ENCODE peak calls at places on chromosomes 5 and 9, in nine cellular contexts. B is activated CD8-positive, alpha-beta memory T cell treated with anti-CD3 and anti-CD28 coated beads for 24 hours; C is tibial artery; T is Calu3; W is GM23338; R is BJ; E is immature natural killer cell; Q is effector CD4-positive, alpha-beta T cell; M is germinal center. L is an unnamed sample.

GRCh38 chr5:179232091-179232490 is 113.2 kb downstream of the ADAMTS2 start:
- DNase-seq in W (no peak), C (no peak), M (no peak), B (peak), T (no peak), Q (no peak), R (no peak), E (no peak), L (no peak)

GRCh38 chr9:132575005-132575609 is 7.3 kb upstream of the BARHL1 start:
- DNase-seq in M (peak), C (peak), T (peak), Q (peak), W (peak), R (no peak), E (peak), B (no peak), L (no peak)

GRCh38 chr5:169458269-169458668 is 125.3 kb upstream of the SPDL1 start:
- DNase-seq in R (no peak), C (no peak), Q (no peak), B (no peak), W (peak), E (no peak), M (no peak), T (no peak), L (no peak)

GRCh38 chr9:73270967-73271722 is 119.5 kb downstream of the ANXA1 start:
- DNase-seq in E (no peak), C (no peak), B (no peak), W (no peak), M (no peak), Q (no peak), R (peak), T (peak), L (no peak)

GRCh38 chr5:165404917-165405316 is 1899.5 kb downstream of the MAT2B start:
- DNase-seq in T (no peak), C (no peak), Q (no peak), E (no peak), W (no peak), M (no peak), R (no peak), B (no peak), L (no peak)

GRCh38 chr5:172042183-172042582 is 35.7 kb upstream of the FBXW11 start:
- DNase-seq in W (no peak), Q (no peak), M (no peak), E (no peak), C (no peak), B (no peak), T (no peak), R (no peak), L (no peak)

GRCh38 chr9:34633851-34634550 is 3.6 kb downstream of the SIGMAR1 start:
- DNase-seq in B (peak), T (peak), Q (peak), E (peak), W (peak), C (no peak), M (peak), R (no peak), L (no peak)

GRCh38 chr9:94167055-94167346 is 82.7 kb downstream of the PTPDC1 start:
- DNase-seq in B (no peak), W (peak), C (no peak), Q (no peak), E (no peak), T (no peak), R (no peak), M (no peak), L (no peak)

GRCh38 chr5:112141582-112141981 is 277.5 kb downstream of the EPB41L4A start:
- DNase-seq in T (no peak), Q (no peak), R (no peak), M (no peak), E (no peak), C (no peak), W (no peak), B (no peak), L (no peak)

GRCh38 chr9:22169732-22170131 is 160.6 kb upstream of the CDKN2B start:
- DNase-seq in C (no peak), R (no peak), E (no peak), B (no peak), Q (no peak), W (no peak), M (no peak), T (no peak), L (no peak)

GRCh38 chr5:98700730-98701129 is 72.7 kb upstream of the RGMB start:
- DNase-seq in C (no peak), M (no peak), W (no peak), T (no peak), E (no peak), Q (no peak), R (no peak), B (no peak), L (no peak)

GRCh38 chr5:44048268-44048984 is 340.8 kb downstream of the FGF10 start:
- DNase-seq in E (no peak), C (no peak), Q (no peak), M (no peak), T (no peak), R (peak), B (no peak), W (no peak), L (no peak)

GRCh38 chr5:81787843-81788242 is 36.9 kb upstream of the SSBP2 start:
- DNase-seq in M (no peak), B (no peak), C (peak), W (peak), R (peak), E (no peak), T (no peak), Q (no peak), L (no peak)

GRCh38 chr9:18566125-18566524 is 92.2 kb downstream of the ADAMTSL1 start:
- DNase-seq in E (no peak), M (no peak), R (peak), Q (no peak), W (no peak), C (no peak), T (no peak), B (no peak), L (no peak)

GRCh38 chr9:36671561-36671960 is 98.9 kb downstream of the MELK start:
- DNase-seq in B (no peak), T (no peak), R (no peak), Q (no peak), W (no peak), C (no peak), M (no peak), E (no peak), L (no peak)

GRCh38 chr9:114059047-114059803 is 18.9 kb downstream of the AMBP start:
- DNase-seq in T (no peak), C (peak), E (no peak), B (no peak), Q (no peak), W (no peak), M (no peak), R (no peak), L (no peak)

GRCh38 chr5:97046270-97046982 is 96.0 kb downstream of the LIX1 start:
- DNase-seq in T (no peak), M (no peak), B (no peak), C (no peak), W (peak), Q (no peak), R (no peak), E (no peak), L (no peak)

GRCh38 chr5:130141689-130142320 is 237.5 kb downstream of the CHSY3 start:
- DNase-seq in W (peak), B (no peak), M (peak), T (peak), C (no peak), Q (no peak), R (no peak), E (no peak), L (no peak)

GRCh38 chr9:136482046-136482792 is 621 bp downstream of the SEC16A start:
- DNase-seq in E (peak), C (peak), R (no peak), T (no peak), M (peak), B (peak), Q (peak), W (peak), L (no peak)

GRCh38 chr9:125701351-125701750 is 5.7 kb downstream of the MAPKAP1 start:
- DNase-seq in W (peak), Q (no peak), B (no peak), C (no peak), R (peak), T (no peak), M (peak), E (no peak), L (no peak)

GRCh38 chr5:10668697-10669096 is 92.3 kb downstream of the DAP start:
- DNase-seq in B (no peak), T (no peak), M (no peak), Q (no peak), W (no peak), E (no peak), R (no peak), C (no peak), L (no peak)

GRCh38 chr5:112276996-112277395 is 142.1 kb downstream of the EPB41L4A start:
- DNase-seq in C (no peak), W (peak), B (no peak), R (no peak), M (peak), T (no peak), E (no peak), Q (no peak), L (no peak)

GRCh38 chr5:137833463-137833862 is 34.2 kb upstream of the MYOT start:
- DNase-seq in T (peak), E (no peak), R (peak), Q (no peak), M (no peak), W (peak), C (no peak), B (no peak), L (no peak)

GRCh38 chr9:92963831-92964606 is 16.7 kb downstream of the FGD3 start:
- DNase-seq in R (no peak), W (no peak), E (peak), Q (peak), C (no peak), M (peak), T (no peak), B (peak), L (no peak)

GRCh38 chr9:131270171-131271015 is 5.9 kb downstream of the FAM78A start:
- DNase-seq in Q (no peak), M (peak), R (no peak), C (peak), E (peak), W (no peak), B (peak), T (no peak), L (no peak)

GRCh38 chr9:21969011-21969935 is 24.9 kb downstream of the CDKN2A start:
- DNase-seq in W (peak), T (no peak), M (no peak), E (no peak), B (no peak), Q (no peak), C (no peak), R (no peak), L (no peak)

L was measured in vagina.